ENCODE peak calls at places on chromosome 12, in seven cellular contexts. One of them, this sample, is unnamed.

GRCh38 chr12:49050507-49051372 is 9.9 kb downstream of the KMT2D start:
- DNase-seq in left ventricle myocardium inferior: no peak
- DNase-seq in sigmoid colon: no peak
- DNase-seq in cardiac fibroblast: no peak
- DNase-seq in adrenal gland: no peak
- DNase-seq in CD4-positive, alpha-beta T cell: no peak
- DNase-seq in GM12865: no peak
- DNase-seq in this sample: no peak

GRCh38 chr12:98870521-98870920 is 225.4 kb downstream of the APAF1 start:
- DNase-seq in CD4-positive, alpha-beta T cell: no peak
- DNase-seq in adrenal gland: no peak
- DNase-seq in left ventricle myocardium inferior: no peak
- DNase-seq in sigmoid colon: no peak
- DNase-seq in cardiac fibroblast: no peak
- DNase-seq in GM12865: no peak
- DNase-seq in this sample: no peak

GRCh38 chr12:95173392-95174251 is 43.6 kb downstream of the FGD6 start:
- DNase-seq in CD4-positive, alpha-beta T cell: no peak
- DNase-seq in left ventricle myocardium inferior: peak
- DNase-seq in adrenal gland: peak
- DNase-seq in cardiac fibroblast: peak
- DNase-seq in sigmoid colon: peak
- DNase-seq in GM12865: no peak
- DNase-seq in this sample: peak

GRCh38 chr12:76072568-76072967 is 11.9 kb downstream of the NAP1L1 start:
- DNase-seq in CD4-positive, alpha-beta T cell: no peak
- DNase-seq in left ventricle myocardium inferior: no peak
- DNase-seq in GM12865: no peak
- DNase-seq in adrenal gland: no peak
- DNase-seq in cardiac fibroblast: no peak
- DNase-seq in sigmoid colon: no peak
- DNase-seq in this sample: no peak

GRCh38 chr12:46364777-46365580 is 7.6 kb downstream of the SLC38A2 start:
- DNase-seq in left ventricle myocardium inferior: no peak
- DNase-seq in GM12865: peak
- DNase-seq in cardiac fibroblast: peak
- DNase-seq in CD4-positive, alpha-beta T cell: no peak
- DNase-seq in adrenal gland: peak
- DNase-seq in sigmoid colon: peak
- DNase-seq in this sample: peak

GRCh38 chr12:19165446-19165845 is 35.9 kb downstream of the PLEKHA5 start:
- DNase-seq in left ventricle myocardium inferior: no peak
- DNase-seq in adrenal gland: no peak
- DNase-seq in CD4-positive, alpha-beta T cell: no peak
- DNase-seq in GM12865: no peak
- DNase-seq in sigmoid colon: no peak
- DNase-seq in cardiac fibroblast: no peak
- DNase-seq in this sample: no peak

GRCh38 chr12:55931780-55932545 is 1.0 kb downstream of the DGKA start:
- DNase-seq in CD4-positive, alpha-beta T cell: peak
- DNase-seq in GM12865: peak
- DNase-seq in adrenal gland: peak
- DNase-seq in sigmoid colon: peak
- DNase-seq in cardiac fibroblast: peak
- DNase-seq in left ventricle myocardium inferior: peak
- DNase-seq in this sample: peak

GRCh38 chr12:82686223-82687019 is at the start of gene TMTC2:
- DNase-seq in sigmoid colon: peak
- DNase-seq in CD4-positive, alpha-beta T cell: peak
- DNase-seq in GM12865: peak
- DNase-seq in cardiac fibroblast: peak
- DNase-seq in adrenal gland: peak
- DNase-seq in left ventricle myocardium inferior: peak
- DNase-seq in this sample: peak

GRCh38 chr12:66152732-66153131 is 17.1 kb downstream of the TMBIM4 start:
- DNase-seq in cardiac fibroblast: peak
- DNase-seq in sigmoid colon: no peak
- DNase-seq in CD4-positive, alpha-beta T cell: no peak
- DNase-seq in GM12865: no peak
- DNase-seq in left ventricle myocardium inferior: no peak
- DNase-seq in adrenal gland: no peak
- DNase-seq in this sample: no peak

GRCh38 chr12:122749569-122750332 is 2.9 kb upstream of the DENR start:
- DNase-seq in GM12865: no peak
- DNase-seq in CD4-positive, alpha-beta T cell: no peak
- DNase-seq in sigmoid colon: no peak
- DNase-seq in adrenal gland: no peak
- DNase-seq in cardiac fibroblast: no peak
- DNase-seq in left ventricle myocardium inferior: no peak
- DNase-seq in this sample: no peak

GRCh38 chr12:59834659-59835474 is 239.0 kb downstream of the SLC16A7 start:
- DNase-seq in adrenal gland: no peak
- DNase-seq in GM12865: peak
- DNase-seq in CD4-positive, alpha-beta T cell: no peak
- DNase-seq in cardiac fibroblast: peak
- DNase-seq in sigmoid colon: no peak
- DNase-seq in left ventricle myocardium inferior: no peak
- DNase-seq in this sample: peak

GRCh38 chr12:102314821-102315220 is 117.2 kb upstream of the PMCH start:
- DNase-seq in CD4-positive, alpha-beta T cell: no peak
- DNase-seq in left ventricle myocardium inferior: no peak
- DNase-seq in GM12865: no peak
- DNase-seq in cardiac fibroblast: no peak
- DNase-seq in adrenal gland: no peak
- DNase-seq in sigmoid colon: no peak
- DNase-seq in this sample: no peak

GRCh38 chr12:62860501-62861156 is 74.3 kb downstream of the PPM1H start:
- DNase-seq in GM12865: no peak
- DNase-seq in left ventricle myocardium inferior: no peak
- DNase-seq in CD4-positive, alpha-beta T cell: no peak
- DNase-seq in cardiac fibroblast: peak
- DNase-seq in adrenal gland: peak
- DNase-seq in sigmoid colon: no peak
- DNase-seq in this sample: peak

GRCh38 chr12:45299132-45299692 is 83.3 kb downstream of the ANO6 start:
- DNase-seq in left ventricle myocardium inferior: no peak
- DNase-seq in adrenal gland: no peak
- DNase-seq in CD4-positive, alpha-beta T cell: no peak
- DNase-seq in sigmoid colon: no peak
- DNase-seq in cardiac fibroblast: peak
- DNase-seq in GM12865: no peak
- DNase-seq in this sample: peak

GRCh38 chr12:48237048-48237630 is 34.0 kb upstream of the OR10AD1 start:
- DNase-seq in CD4-positive, alpha-beta T cell: no peak
- DNase-seq in adrenal gland: peak
- DNase-seq in sigmoid colon: no peak
- DNase-seq in left ventricle myocardium inferior: no peak
- DNase-seq in cardiac fibroblast: no peak
- DNase-seq in GM12865: no peak
- DNase-seq in this sample: no peak

GRCh38 chr12:23950775-23951391 is 1.4 kb upstream of the SOX5 start:
- DNase-seq in GM12865: no peak
- DNase-seq in sigmoid colon: no peak
- DNase-seq in adrenal gland: no peak
- DNase-seq in cardiac fibroblast: peak
- DNase-seq in left ventricle myocardium inferior: no peak
- DNase-seq in CD4-positive, alpha-beta T cell: no peak
- DNase-seq in this sample: peak

GRCh38 chr12:123075591-123076171 is 75.2 kb downstream of the PITPNM2 start:
- DNase-seq in GM12865: peak
- DNase-seq in CD4-positive, alpha-beta T cell: peak
- DNase-seq in sigmoid colon: no peak
- DNase-seq in left ventricle myocardium inferior: no peak
- DNase-seq in cardiac fibroblast: no peak
- DNase-seq in adrenal gland: no peak
- DNase-seq in this sample: peak

GRCh38 chr12:14367097-14367661 is 1.7 kb downstream of the ATF7IP start:
- DNase-seq in sigmoid colon: no peak
- DNase-seq in CD4-positive, alpha-beta T cell: no peak
- DNase-seq in GM12865: peak
- DNase-seq in left ventricle myocardium inferior: no peak
- DNase-seq in cardiac fibroblast: peak
- DNase-seq in adrenal gland: no peak
- DNase-seq in this sample: peak

GRCh38 chr12:66497000-66497897 is 181.6 kb downstream of the GRIP1 start:
- DNase-seq in sigmoid colon: no peak
- DNase-seq in cardiac fibroblast: no peak
- DNase-seq in left ventricle myocardium inferior: no peak
- DNase-seq in adrenal gland: no peak
- DNase-seq in CD4-positive, alpha-beta T cell: no peak
- DNase-seq in GM12865: no peak
- DNase-seq in this sample: no peak

GRCh38 chr12:107684029-107684790 is 1.4 kb upstream of the PWP1 start:
- DNase-seq in left ventricle myocardium inferior: no peak
- DNase-seq in CD4-positive, alpha-beta T cell: no peak
- DNase-seq in cardiac fibroblast: peak
- DNase-seq in GM12865: no peak
- DNase-seq in sigmoid colon: no peak
- DNase-seq in adrenal gland: no peak
- DNase-seq in this sample: peak

GRCh38 chr12:14921218-14921617 is 17.1 kb downstream of the ERP27 start:
- DNase-seq in adrenal gland: no peak
- DNase-seq in sigmoid colon: no peak
- DNase-seq in cardiac fibroblast: no peak
- DNase-seq in GM12865: no peak
- DNase-seq in CD4-positive, alpha-beta T cell: no peak
- DNase-seq in left ventricle myocardium inferior: no peak
- DNase-seq in this sample: no peak

GRCh38 chr12:27179399-27180214 is 64.5 kb upstream of the STK38L start:
- DNase-seq in GM12865: peak
- DNase-seq in CD4-positive, alpha-beta T cell: no peak
- DNase-seq in left ventricle myocardium inferior: no peak
- DNase-seq in adrenal gland: peak
- DNase-seq in cardiac fibroblast: peak
- DNase-seq in sigmoid colon: no peak
- DNase-seq in this sample: peak

DNA sequence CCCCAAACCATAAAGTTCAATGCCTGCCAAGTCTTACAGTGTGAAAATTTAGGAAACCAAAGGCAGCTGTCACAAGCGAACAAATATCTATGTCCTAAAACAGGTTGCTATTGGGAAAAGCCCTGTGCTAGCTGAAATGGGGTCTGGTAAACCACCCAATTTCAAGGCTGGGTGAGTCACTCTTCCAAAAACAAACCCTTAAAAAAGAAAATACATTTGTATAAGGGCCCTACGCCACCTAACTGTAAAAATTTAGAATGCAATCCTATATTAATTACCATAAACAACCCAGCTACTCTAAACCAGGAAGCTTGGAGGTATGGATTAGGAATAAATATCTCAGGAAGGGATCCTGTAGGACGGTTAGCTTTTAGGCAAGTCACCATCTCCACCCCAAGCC is 32.1 kb downstream of the PRMT8 start:
- DNase-seq in cardiac fibroblast: no peak
- DNase-seq in CD4-positive, alpha-beta T cell: no peak
- DNase-seq in left ventricle myocardium inferior: no peak
- DNase-seq in GM12865: no peak
- DNase-seq in adrenal gland: no peak
- DNase-seq in sigmoid colon: no peak
- DNase-seq in this sample: no peak
- TF ChIP-seq CTCF in cardiac fibroblast: peak
- TF ChIP-seq CTCF in CD4-positive, alpha-beta T cell: no peak
- TF ChIP-seq CTCF in left ventricle myocardium inferior: no peak
- TF ChIP-seq CTCF in GM12865: no peak
- TF ChIP-seq CTCF in adrenal gland: no peak
- TF ChIP-seq CTCF in sigmoid colon: no peak
- TF ChIP-seq CTCF in this sample: no peak

DNA sequence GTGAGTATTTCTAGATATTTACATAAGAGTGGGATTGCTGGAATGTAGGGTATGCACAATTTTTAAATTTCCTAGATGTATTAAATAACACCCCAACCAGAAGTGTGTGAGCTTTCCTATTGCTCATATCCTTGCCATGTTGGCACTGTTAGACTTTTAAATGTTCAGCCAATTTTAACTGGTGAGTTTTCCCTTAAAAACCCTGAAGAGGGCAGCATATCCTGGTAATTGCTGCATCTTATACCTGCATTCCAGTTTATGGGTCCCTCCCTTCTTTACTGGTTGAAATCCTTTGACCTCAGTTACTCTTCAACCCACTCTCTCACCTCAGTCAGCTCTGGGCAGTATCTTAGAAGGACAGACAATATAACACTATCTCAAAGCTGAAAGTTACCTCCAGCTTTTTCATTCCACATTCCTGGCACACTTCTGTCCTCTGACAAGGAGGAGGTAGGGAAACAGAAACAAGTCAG is 270.6 kb downstream of the PAWR start:
- DNase-seq in cardiac fibroblast: peak
- DNase-seq in GM12865: peak
- DNase-seq in left ventricle myocardium inferior: no peak
- DNase-seq in adrenal gland: peak
- DNase-seq in CD4-positive, alpha-beta T cell: no peak
- DNase-seq in sigmoid colon: no peak
- DNase-seq in this sample: peak
- TF ChIP-seq CTCF in cardiac fibroblast: peak
- TF ChIP-seq CTCF in GM12865: peak
- TF ChIP-seq CTCF in left ventricle myocardium inferior: peak
- TF ChIP-seq CTCF in adrenal gland: peak
- TF ChIP-seq CTCF in CD4-positive, alpha-beta T cell: no peak
- TF ChIP-seq CTCF in sigmoid colon: peak
- TF ChIP-seq CTCF in this sample: peak

GRCh38 chr12:77540097-77540496 is 290.6 kb upstream of the NAV3 start:
- DNase-seq in sigmoid colon: no peak
- DNase-seq in CD4-positive, alpha-beta T cell: no peak
- DNase-seq in adrenal gland: no peak
- DNase-seq in GM12865: peak
- DNase-seq in left ventricle myocardium inferior: no peak
- DNase-seq in cardiac fibroblast: no peak
- DNase-seq in this sample: no peak
- TF ChIP-seq CTCF in sigmoid colon: no peak
- TF ChIP-seq CTCF in CD4-positive, alpha-beta T cell: no peak
- TF ChIP-seq CTCF in adrenal gland: no peak
- TF ChIP-seq CTCF in GM12865: no peak
- TF ChIP-seq CTCF in left ventricle myocardium inferior: no peak
- TF ChIP-seq CTCF in cardiac fibroblast: no peak
- TF ChIP-seq CTCF in this sample: no peak

DNA sequence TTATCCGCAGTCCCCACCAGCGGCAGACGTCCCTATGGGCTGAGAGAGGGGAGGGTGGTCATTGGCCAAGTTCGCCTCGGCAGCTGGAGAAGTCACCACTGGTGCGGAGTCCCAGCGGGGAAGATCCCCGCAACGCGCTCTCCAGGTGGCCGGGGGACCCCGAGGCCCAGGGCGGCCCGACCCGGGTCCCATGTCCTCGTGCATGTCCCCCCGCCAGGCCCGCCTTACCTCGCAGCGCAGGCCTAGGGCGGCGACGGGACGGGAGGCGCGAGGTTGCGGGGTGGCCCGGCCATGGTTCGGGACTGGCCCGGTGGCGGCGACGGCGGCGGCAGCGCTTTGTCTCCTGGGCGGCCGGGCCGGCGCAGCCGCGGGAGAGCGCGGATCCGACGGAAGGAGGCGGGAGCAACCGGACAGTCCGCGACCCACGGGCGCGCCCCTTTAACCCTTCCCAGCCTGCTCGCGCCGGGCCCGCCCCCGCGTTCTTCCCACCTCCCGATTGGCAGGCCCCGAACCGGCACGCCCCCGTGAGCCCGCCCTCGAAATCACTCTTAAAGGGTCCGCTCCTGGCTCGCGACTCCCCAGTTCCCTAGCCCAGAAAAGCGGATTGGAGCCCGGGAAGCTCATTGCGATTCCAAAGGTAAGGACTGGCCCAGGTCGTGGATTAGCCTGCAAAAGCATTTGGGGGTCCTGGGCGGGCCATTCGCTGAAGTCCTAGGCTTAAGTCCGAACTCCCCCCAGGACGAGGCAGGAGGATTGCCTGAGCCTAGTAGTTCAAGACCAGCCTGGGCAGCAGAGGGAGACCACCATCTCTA is at the start of gene PHETA1:
- DNase-seq in adrenal gland: peak
- DNase-seq in left ventricle myocardium inferior: peak
- DNase-seq in cardiac fibroblast: peak
- DNase-seq in CD4-positive, alpha-beta T cell: peak
- DNase-seq in sigmoid colon: peak
- DNase-seq in GM12865: peak
- DNase-seq in this sample: peak
- TF ChIP-seq CTCF in adrenal gland: no peak
- TF ChIP-seq CTCF in left ventricle myocardium inferior: no peak
- TF ChIP-seq CTCF in cardiac fibroblast: no peak
- TF ChIP-seq CTCF in CD4-positive, alpha-beta T cell: no peak
- TF ChIP-seq CTCF in sigmoid colon: no peak
- TF ChIP-seq CTCF in GM12865: no peak
- TF ChIP-seq CTCF in this sample: no peak

This sample was measured in astrocyte of the spinal cord.